ENCODE peak calls at places on chromosomes 7 and 10, in five cellular contexts. B is cardiac muscle cell; C is astrocyte of the cerebellum; A is AG10803; K is CD8-positive, alpha-beta T cell. O is an unnamed sample.

GRCh38 chr10:110209399-110209925 is 2.1 kb downstream of the MXI1 start:
- DNase-seq in B (peak; percentile 85), C (no peak), A (peak; percentile 85), K (peak; percentile 69), O (peak; percentile 90)

GRCh38 chr10:27449571-27449970 is 54.5 kb upstream of the RAB18 start:
- DNase-seq in B (no peak), C (no peak), A (no peak), K (no peak), O (no peak)

GRCh38 chr7:103989785-103990775 is 622 bp upstream of the RELN start:
- DNase-seq in B (peak; percentile 81), C (peak; percentile 15), A (peak; percentile 17), K (no peak), O (peak; percentile 20)

GRCh38 chr7:5408777-5409176 is 14.9 kb downstream of the TNRC18 start:
- DNase-seq in B (no peak), C (no peak), A (peak; percentile 59), K (no peak), O (peak; percentile 73)

GRCh38 chr10:119896937-119897336 is 4.4 kb downstream of the SEC23IP start:
- DNase-seq in B (peak; percentile 90), C (no peak), A (no peak), K (no peak), O (peak; percentile 30)

GRCh38 chr7:51151452-51151851 is 165.2 kb downstream of the COBL start:
- DNase-seq in B (no peak), C (no peak), A (no peak), K (no peak), O (no peak)

GRCh38 chr7:36083626-36084380 is 69.3 kb upstream of the EEPD1 start:
- DNase-seq in B (no peak), C (no peak), A (no peak), K (no peak), O (no peak)

GRCh38 chr7:147651601-147652000 is 939.0 kb upstream of the C7orf33 start:
- DNase-seq in B (no peak), C (no peak), A (no peak), K (no peak), O (no peak)

GRCh38 chr7:112105584-112106540 is 100.3 kb downstream of the DOCK4 start:
- DNase-seq in B (no peak), C (no peak), A (no peak), K (no peak), O (no peak)

GRCh38 chr7:23106801-23107713 is 1.5 kb downstream of the KLHL7 start:
- DNase-seq in B (peak; percentile 12), C (no peak), A (no peak), K (no peak), O (no peak)

GRCh38 chr7:155338632-155339320 is 41.1 kb downstream of the INSIG1 start:
- DNase-seq in B (no peak), C (no peak), A (no peak), K (peak; percentile 44), O (no peak)

GRCh38 chr7:71752171-71752935 is 620.4 kb downstream of the GALNT17 start:
- DNase-seq in B (peak; percentile 75), C (no peak), A (peak; percentile 4), K (no peak), O (peak; percentile 14)

GRCh38 chr10:46234431-46235060 is 52.3 kb upstream of the ANTXRL start:
- DNase-seq in B (no peak), C (no peak), A (no peak), K (peak; percentile 6), O (no peak)

GRCh38 chr7:141754939-141755338 is 9.0 kb upstream of the TAS2R3 start:
- DNase-seq in B (peak; percentile 52), C (no peak), A (peak; percentile 9), K (no peak), O (peak; percentile 50)

GRCh38 chr7:82241371-82241770 is 202.2 kb downstream of the CACNA2D1 start:
- DNase-seq in B (no peak), C (no peak), A (no peak), K (no peak), O (no peak)

GRCh38 chr10:132115736-132116135 is 50.0 kb downstream of the JAKMIP3 start:
- DNase-seq in B (no peak), C (peak; percentile 53), A (peak; percentile 18), K (no peak), O (no peak)

GRCh38 chr10:132118366-132118765 is 52.6 kb downstream of the JAKMIP3 start:
- DNase-seq in B (no peak), C (no peak), A (no peak), K (no peak), O (no peak)

GRCh38 chr10:132117146-132117545 is 51.4 kb downstream of the JAKMIP3 start:
- DNase-seq in B (no peak), C (no peak), A (no peak), K (no peak), O (no peak)

GRCh38 chr10:132120200-132120599 is 54.5 kb downstream of the JAKMIP3 start:
- DNase-seq in B (no peak), C (no peak), A (no peak), K (no peak), O (no peak)

DNA sequence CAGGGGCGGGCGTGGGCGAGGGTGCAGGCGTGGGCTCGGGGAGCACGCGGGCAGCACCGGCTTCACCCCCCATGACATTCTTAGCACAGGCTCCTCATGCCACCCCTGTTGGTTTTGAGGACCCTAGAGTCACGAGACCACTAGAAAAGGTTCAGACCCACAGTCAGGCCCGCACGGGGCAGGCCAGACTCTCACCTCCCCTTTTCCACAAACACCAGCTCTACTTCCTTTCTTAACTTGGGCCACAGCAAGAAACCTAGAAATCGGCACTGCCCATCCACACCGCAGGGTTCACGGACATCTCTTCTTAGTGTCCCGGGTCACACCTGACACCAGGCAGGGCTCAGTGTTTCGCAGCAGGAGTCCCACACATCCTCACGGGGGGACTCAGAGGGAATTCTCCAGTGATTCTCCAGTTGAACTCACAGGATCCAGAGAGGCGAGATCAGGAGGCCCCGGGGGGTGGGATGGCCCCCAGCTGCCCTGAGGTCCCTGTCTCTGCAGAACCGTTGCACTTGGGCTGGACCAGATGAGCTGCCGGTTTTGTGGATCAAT is 52.0 kb downstream of the JAKMIP3 start:
- DNase-seq in B (no peak), C (no peak), A (no peak), K (no peak), O (no peak)
- TF ChIP-seq CTCF in B (no peak), C (no peak), A (no peak), K (no peak), O (no peak)

GRCh38 chr7:140691368-140692045 is 5.0 kb upstream of the NDUFB2 start:
- DNase-seq in B (no peak), C (no peak), A (no peak), K (no peak), O (no peak)
- TF ChIP-seq CTCF in B (no peak), C (no peak), A (no peak), K (no peak), O (no peak)

DNA sequence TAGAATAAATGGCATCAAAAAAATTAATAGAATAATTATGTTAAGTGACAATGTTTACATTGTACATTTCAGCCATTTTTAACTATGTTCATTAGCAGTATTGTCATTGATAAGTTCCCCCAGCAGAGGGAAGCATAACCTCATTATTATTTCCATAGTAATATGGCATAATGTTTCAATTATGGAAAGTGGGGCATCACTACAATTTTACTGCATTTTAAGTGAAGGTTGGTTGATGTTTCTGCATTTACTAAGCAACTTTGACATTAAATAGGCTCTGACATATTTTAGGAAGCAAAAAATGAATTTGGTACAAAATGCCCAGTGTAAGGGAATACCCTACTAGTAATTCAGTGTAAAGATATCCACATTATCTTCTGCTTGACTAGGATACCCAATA is 218.3 kb downstream of the SEMA3A start:
- DNase-seq in B (peak; percentile 58), C (peak; percentile 23), A (peak; percentile 45), K (no peak), O (peak; percentile 50)
- TF ChIP-seq CTCF in B (peak; percentile 49), C (no peak), A (peak; percentile 70), K (peak; percentile 73), O (peak; percentile 48)

DNA sequence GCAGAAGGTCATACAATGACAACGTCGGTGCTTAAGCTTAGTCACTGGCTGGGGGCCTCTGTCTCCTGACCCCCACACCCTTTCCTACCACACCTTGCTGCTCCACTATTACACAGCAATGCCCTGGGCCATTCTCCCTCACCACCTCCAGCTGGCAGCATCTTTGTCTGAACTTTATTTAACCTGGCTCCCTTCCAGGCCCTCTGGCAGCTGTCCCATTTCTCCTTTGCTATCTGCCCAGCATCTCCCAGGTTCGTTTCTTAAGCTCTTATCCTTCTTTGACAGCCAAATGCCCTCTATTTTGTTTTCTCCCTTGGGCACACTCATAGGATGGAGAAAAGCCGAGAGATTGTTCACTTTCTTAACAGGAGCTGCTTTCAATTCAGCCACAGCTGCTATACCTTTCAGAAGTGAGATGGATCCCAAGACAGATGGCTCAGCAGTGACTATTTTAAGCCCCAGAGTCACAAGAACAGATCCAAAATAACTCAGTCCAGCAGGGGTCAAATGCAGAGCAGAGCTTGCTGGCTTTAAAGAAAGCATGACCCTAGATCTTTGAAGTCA is 1277.1 kb upstream of the AUTS2 start:
- DNase-seq in B (peak; percentile 87), C (no peak), A (peak; percentile 15), K (no peak), O (peak; percentile 20)
- TF ChIP-seq CTCF in B (no peak), C (no peak), A (no peak), K (no peak), O (no peak)

DNA sequence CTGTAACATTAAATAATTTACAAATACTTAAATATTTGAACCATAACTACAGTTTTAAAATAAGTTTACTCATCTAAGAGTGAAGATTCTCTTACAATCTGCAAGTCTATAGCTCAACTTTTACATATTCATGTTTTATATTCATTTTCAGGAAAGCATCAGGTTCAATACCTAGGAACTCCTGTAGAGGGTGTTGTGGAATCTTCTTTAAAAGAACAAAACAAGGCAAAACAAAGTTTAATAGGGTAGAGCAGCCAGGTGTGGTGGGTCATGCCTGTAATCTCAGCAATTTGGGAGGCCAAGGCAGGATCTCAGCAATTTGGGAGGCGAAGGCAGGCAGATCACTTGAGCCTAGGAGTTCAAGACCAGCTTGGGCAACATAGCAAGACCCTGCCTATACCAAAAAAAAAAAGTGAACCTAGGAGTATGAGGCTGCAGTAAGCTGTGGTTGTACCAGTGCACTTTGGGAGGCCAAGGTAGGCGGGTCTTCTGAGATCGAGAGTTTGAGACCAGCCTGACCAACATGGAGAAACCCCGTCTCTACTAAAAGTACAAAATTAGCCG is 45.1 kb downstream of the ST8SIA6 start:
- DNase-seq in B (no peak), C (no peak), A (peak; percentile 6), K (no peak), O (peak; percentile 16)
- TF ChIP-seq CTCF in B (peak; percentile 51), C (peak; percentile 44), A (peak; percentile 58), K (peak; percentile 69), O (peak; percentile 43)

GRCh38 chr7:12687213-12688171 is at the start of gene ARL4A:
- DNase-seq in B (peak; percentile 100), C (peak; percentile 97), A (peak; percentile 96), K (peak; percentile 87), O (peak; percentile 100)
- TF ChIP-seq CTCF in B (peak; percentile 37), C (peak; percentile 33), A (peak; percentile 38), K (no peak), O (peak; percentile 46)

DNA sequence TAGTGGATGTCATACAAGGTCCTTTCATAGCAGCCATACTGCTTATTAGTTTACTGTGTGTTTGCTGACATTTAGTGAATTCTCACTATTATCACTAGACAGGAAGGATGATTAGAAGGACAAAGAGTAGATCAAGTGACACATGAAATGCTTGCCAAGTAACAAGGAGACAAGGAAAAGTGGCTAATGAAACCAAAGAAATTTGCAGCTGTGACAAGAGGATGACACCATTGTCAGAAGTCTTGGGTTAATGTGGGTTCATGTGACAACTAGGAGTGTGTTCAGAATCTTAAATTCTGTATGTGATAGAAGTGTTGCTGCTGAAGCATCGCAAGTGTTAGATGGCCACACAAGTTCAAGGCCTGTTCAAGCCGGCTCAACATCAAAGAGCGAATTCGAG is 40.8 kb upstream of the FAM180A start:
- DNase-seq in B (no peak), C (no peak), A (no peak), K (no peak), O (no peak)
- TF ChIP-seq CTCF in B (no peak), C (no peak), A (no peak), K (no peak), O (no peak)